ENCODE peak calls at places on chromosome 19, in eight cellular contexts. One of them, this sample, is unnamed.

GRCh38 chr19:55370305-55370988 is at the start of gene IL11:
- DNase-seq in stimulated activated CD4-positive, alpha-beta T cell treated with anti-CD3 and anti-CD28 coated beads, Interleukin-1b, Interleukin-23, amount 100 ng/mL, for 1 hour: no peak
- DNase-seq in midbrain: no peak
- DNase-seq in H7: no peak
- DNase-seq in anterior cingulate cortex: no peak
- DNase-seq in LoVo: no peak
- DNase-seq in AG08396: peak; percentile 89
- DNase-seq in cardiac muscle cell: no peak
- DNase-seq in this sample: no peak

GRCh38 chr19:55471266-55471665 is 5.2 kb upstream of the ZNF628 start:
- DNase-seq in anterior cingulate cortex: no peak
- DNase-seq in stimulated activated CD4-positive, alpha-beta T cell treated with anti-CD3 and anti-CD28 coated beads, Interleukin-1b, Interleukin-23, amount 100 ng/mL, for 1 hour: no peak
- DNase-seq in H7: no peak
- DNase-seq in midbrain: no peak
- DNase-seq in cardiac muscle cell: no peak
- DNase-seq in LoVo: peak; percentile 54
- DNase-seq in AG08396: no peak
- DNase-seq in this sample: no peak

GRCh38 chr19:51250786-51251452 is at the start of gene SIGLECL1:
- DNase-seq in stimulated activated CD4-positive, alpha-beta T cell treated with anti-CD3 and anti-CD28 coated beads, Interleukin-1b, Interleukin-23, amount 100 ng/mL, for 1 hour: no peak
- DNase-seq in midbrain: no peak
- DNase-seq in anterior cingulate cortex: no peak
- DNase-seq in LoVo: no peak
- DNase-seq in H7: peak; percentile 44
- DNase-seq in cardiac muscle cell: no peak
- DNase-seq in AG08396: no peak
- DNase-seq in this sample: no peak

GRCh38 chr19:20840371-20840770 is 64.3 kb downstream of the ZNF66 start:
- DNase-seq in H7: no peak
- DNase-seq in anterior cingulate cortex: no peak
- DNase-seq in AG08396: no peak
- DNase-seq in cardiac muscle cell: no peak
- DNase-seq in LoVo: peak; percentile 10
- DNase-seq in midbrain: no peak
- DNase-seq in stimulated activated CD4-positive, alpha-beta T cell treated with anti-CD3 and anti-CD28 coated beads, Interleukin-1b, Interleukin-23, amount 100 ng/mL, for 1 hour: no peak
- DNase-seq in this sample: no peak

GRCh38 chr19:10295305-10295846 is 5.6 kb downstream of the ICAM5 start:
- DNase-seq in LoVo: no peak
- DNase-seq in anterior cingulate cortex: no peak
- DNase-seq in H7: peak; percentile 90
- DNase-seq in AG08396: no peak
- DNase-seq in stimulated activated CD4-positive, alpha-beta T cell treated with anti-CD3 and anti-CD28 coated beads, Interleukin-1b, Interleukin-23, amount 100 ng/mL, for 1 hour: peak; percentile 52
- DNase-seq in midbrain: no peak
- DNase-seq in cardiac muscle cell: peak; percentile 47
- DNase-seq in this sample: no peak

GRCh38 chr19:11848200-11848593 is 329 bp upstream of the ZNF439 start:
- DNase-seq in AG08396: no peak
- DNase-seq in anterior cingulate cortex: no peak
- DNase-seq in cardiac muscle cell: no peak
- DNase-seq in H7: peak; percentile 6
- DNase-seq in stimulated activated CD4-positive, alpha-beta T cell treated with anti-CD3 and anti-CD28 coated beads, Interleukin-1b, Interleukin-23, amount 100 ng/mL, for 1 hour: no peak
- DNase-seq in LoVo: no peak
- DNase-seq in midbrain: no peak
- DNase-seq in this sample: no peak

GRCh38 chr19:11921852-11922495 is 2.9 kb upstream of the ZNF700 start:
- DNase-seq in AG08396: no peak
- DNase-seq in cardiac muscle cell: peak; percentile 74
- DNase-seq in H7: no peak
- DNase-seq in stimulated activated CD4-positive, alpha-beta T cell treated with anti-CD3 and anti-CD28 coated beads, Interleukin-1b, Interleukin-23, amount 100 ng/mL, for 1 hour: no peak
- DNase-seq in LoVo: no peak
- DNase-seq in anterior cingulate cortex: no peak
- DNase-seq in midbrain: no peak
- DNase-seq in this sample: no peak

GRCh38 chr19:38868551-38868950 is 9.5 kb downstream of the RINL start:
- DNase-seq in midbrain: no peak
- DNase-seq in cardiac muscle cell: no peak
- DNase-seq in stimulated activated CD4-positive, alpha-beta T cell treated with anti-CD3 and anti-CD28 coated beads, Interleukin-1b, Interleukin-23, amount 100 ng/mL, for 1 hour: no peak
- DNase-seq in LoVo: no peak
- DNase-seq in H7: no peak
- DNase-seq in anterior cingulate cortex: no peak
- DNase-seq in AG08396: no peak
- DNase-seq in this sample: no peak

GRCh38 chr19:42113641-42114348 is 18.5 kb downstream of the POU2F2 start:
- DNase-seq in AG08396: peak; percentile 92
- DNase-seq in H7: peak; percentile 74
- DNase-seq in anterior cingulate cortex: no peak
- DNase-seq in cardiac muscle cell: no peak
- DNase-seq in midbrain: no peak
- DNase-seq in LoVo: no peak
- DNase-seq in stimulated activated CD4-positive, alpha-beta T cell treated with anti-CD3 and anti-CD28 coated beads, Interleukin-1b, Interleukin-23, amount 100 ng/mL, for 1 hour: no peak
- DNase-seq in this sample: peak; percentile 25

GRCh38 chr19:48896191-48896720 is 2.3 kb downstream of the TULP2 start:
- DNase-seq in H7: peak; percentile 98
- DNase-seq in cardiac muscle cell: peak; percentile 79
- DNase-seq in stimulated activated CD4-positive, alpha-beta T cell treated with anti-CD3 and anti-CD28 coated beads, Interleukin-1b, Interleukin-23, amount 100 ng/mL, for 1 hour: no peak
- DNase-seq in midbrain: no peak
- DNase-seq in AG08396: no peak
- DNase-seq in LoVo: no peak
- DNase-seq in anterior cingulate cortex: peak; percentile 59
- DNase-seq in this sample: peak; percentile 62

GRCh38 chr19:36488816-36489138 is 584 bp downstream of the ZNF566 start:
- DNase-seq in LoVo: no peak
- DNase-seq in AG08396: no peak
- DNase-seq in midbrain: no peak
- DNase-seq in stimulated activated CD4-positive, alpha-beta T cell treated with anti-CD3 and anti-CD28 coated beads, Interleukin-1b, Interleukin-23, amount 100 ng/mL, for 1 hour: no peak
- DNase-seq in cardiac muscle cell: peak; percentile 14
- DNase-seq in H7: no peak
- DNase-seq in anterior cingulate cortex: peak; percentile 23
- DNase-seq in this sample: no peak

GRCh38 chr19:35805518-35806102 is 7.0 kb downstream of the PRODH2 start:
- DNase-seq in H7: peak; percentile 20
- DNase-seq in midbrain: no peak
- DNase-seq in AG08396: no peak
- DNase-seq in cardiac muscle cell: no peak
- DNase-seq in anterior cingulate cortex: no peak
- DNase-seq in stimulated activated CD4-positive, alpha-beta T cell treated with anti-CD3 and anti-CD28 coated beads, Interleukin-1b, Interleukin-23, amount 100 ng/mL, for 1 hour: no peak
- DNase-seq in LoVo: no peak
- DNase-seq in this sample: no peak

GRCh38 chr19:44345969-44346368 is 10.5 kb downstream of the ZNF112 start:
- DNase-seq in H7: no peak
- DNase-seq in LoVo: no peak
- DNase-seq in stimulated activated CD4-positive, alpha-beta T cell treated with anti-CD3 and anti-CD28 coated beads, Interleukin-1b, Interleukin-23, amount 100 ng/mL, for 1 hour: no peak
- DNase-seq in cardiac muscle cell: no peak
- DNase-seq in midbrain: peak; percentile 52
- DNase-seq in anterior cingulate cortex: peak; percentile 4
- DNase-seq in AG08396: no peak
- DNase-seq in this sample: peak; percentile 89

GRCh38 chr19:4444765-4445741 is 12.5 kb downstream of the UBXN6 start:
- DNase-seq in anterior cingulate cortex: no peak
- DNase-seq in LoVo: peak; percentile 21
- DNase-seq in cardiac muscle cell: no peak
- DNase-seq in AG08396: no peak
- DNase-seq in stimulated activated CD4-positive, alpha-beta T cell treated with anti-CD3 and anti-CD28 coated beads, Interleukin-1b, Interleukin-23, amount 100 ng/mL, for 1 hour: no peak
- DNase-seq in H7: peak; percentile 61
- DNase-seq in midbrain: no peak
- DNase-seq in this sample: no peak

GRCh38 chr19:50362656-50363424 is 2.6 kb downstream of the NAPSA start:
- DNase-seq in H7: no peak
- DNase-seq in LoVo: no peak
- DNase-seq in stimulated activated CD4-positive, alpha-beta T cell treated with anti-CD3 and anti-CD28 coated beads, Interleukin-1b, Interleukin-23, amount 100 ng/mL, for 1 hour: no peak
- DNase-seq in anterior cingulate cortex: no peak
- DNase-seq in AG08396: no peak
- DNase-seq in midbrain: no peak
- DNase-seq in cardiac muscle cell: peak; percentile 63
- DNase-seq in this sample: no peak

GRCh38 chr19:49413348-49413747 is 9.9 kb downstream of the PTH2 start:
- DNase-seq in H7: no peak
- DNase-seq in AG08396: no peak
- DNase-seq in anterior cingulate cortex: no peak
- DNase-seq in midbrain: no peak
- DNase-seq in cardiac muscle cell: no peak
- DNase-seq in stimulated activated CD4-positive, alpha-beta T cell treated with anti-CD3 and anti-CD28 coated beads, Interleukin-1b, Interleukin-23, amount 100 ng/mL, for 1 hour: no peak
- DNase-seq in LoVo: no peak
- DNase-seq in this sample: no peak

GRCh38 chr19:55372316-55373081 is 2.2 kb upstream of the IL11 start:
- DNase-seq in midbrain: no peak
- DNase-seq in stimulated activated CD4-positive, alpha-beta T cell treated with anti-CD3 and anti-CD28 coated beads, Interleukin-1b, Interleukin-23, amount 100 ng/mL, for 1 hour: no peak
- DNase-seq in anterior cingulate cortex: no peak
- DNase-seq in H7: peak; percentile 73
- DNase-seq in AG08396: no peak
- DNase-seq in cardiac muscle cell: no peak
- DNase-seq in LoVo: no peak
- DNase-seq in this sample: no peak

GRCh38 chr19:52664461-52664860 is 26.3 kb upstream of the ZNF83 start:
- DNase-seq in cardiac muscle cell: no peak
- DNase-seq in midbrain: no peak
- DNase-seq in anterior cingulate cortex: no peak
- DNase-seq in LoVo: peak; percentile 38
- DNase-seq in AG08396: no peak
- DNase-seq in stimulated activated CD4-positive, alpha-beta T cell treated with anti-CD3 and anti-CD28 coated beads, Interleukin-1b, Interleukin-23, amount 100 ng/mL, for 1 hour: no peak
- DNase-seq in H7: peak; percentile 64
- DNase-seq in this sample: peak; percentile 12

GRCh38 chr19:23409392-23410048 is 14.2 kb upstream of the ZNF91 start:
- DNase-seq in midbrain: no peak
- DNase-seq in anterior cingulate cortex: no peak
- DNase-seq in AG08396: no peak
- DNase-seq in LoVo: no peak
- DNase-seq in H7: peak; percentile 11
- DNase-seq in stimulated activated CD4-positive, alpha-beta T cell treated with anti-CD3 and anti-CD28 coated beads, Interleukin-1b, Interleukin-23, amount 100 ng/mL, for 1 hour: no peak
- DNase-seq in cardiac muscle cell: no peak
- DNase-seq in this sample: peak; percentile 91

GRCh38 chr19:29378126-29378525 is 147.7 kb upstream of the VSTM2B start:
- DNase-seq in anterior cingulate cortex: no peak
- DNase-seq in H7: peak; percentile 10
- DNase-seq in LoVo: no peak
- DNase-seq in AG08396: no peak
- DNase-seq in stimulated activated CD4-positive, alpha-beta T cell treated with anti-CD3 and anti-CD28 coated beads, Interleukin-1b, Interleukin-23, amount 100 ng/mL, for 1 hour: no peak
- DNase-seq in cardiac muscle cell: no peak
- DNase-seq in midbrain: no peak
- DNase-seq in this sample: no peak

GRCh38 chr19:7783991-7784421 is 21.0 kb downstream of the CLEC4M start:
- DNase-seq in midbrain: no peak
- DNase-seq in H7: no peak
- DNase-seq in cardiac muscle cell: no peak
- DNase-seq in anterior cingulate cortex: no peak
- DNase-seq in LoVo: peak; percentile 43
- DNase-seq in AG08396: peak; percentile 56
- DNase-seq in stimulated activated CD4-positive, alpha-beta T cell treated with anti-CD3 and anti-CD28 coated beads, Interleukin-1b, Interleukin-23, amount 100 ng/mL, for 1 hour: no peak
- DNase-seq in this sample: peak; percentile 69

GRCh38 chr19:45637890-45638667 is 1.1 kb downstream of the EML2 start:
- DNase-seq in anterior cingulate cortex: no peak
- DNase-seq in midbrain: no peak
- DNase-seq in AG08396: peak; percentile 69
- DNase-seq in LoVo: peak; percentile 44
- DNase-seq in cardiac muscle cell: no peak
- DNase-seq in H7: peak; percentile 55
- DNase-seq in stimulated activated CD4-positive, alpha-beta T cell treated with anti-CD3 and anti-CD28 coated beads, Interleukin-1b, Interleukin-23, amount 100 ng/mL, for 1 hour: no peak
- DNase-seq in this sample: peak; percentile 27

GRCh38 chr19:10010247-10010691 is at the start of gene COL5A3:
- DNase-seq in stimulated activated CD4-positive, alpha-beta T cell treated with anti-CD3 and anti-CD28 coated beads, Interleukin-1b, Interleukin-23, amount 100 ng/mL, for 1 hour: no peak
- DNase-seq in AG08396: peak; percentile 89
- DNase-seq in cardiac muscle cell: no peak
- DNase-seq in anterior cingulate cortex: no peak
- DNase-seq in midbrain: no peak
- DNase-seq in H7: peak; percentile 93
- DNase-seq in LoVo: no peak
- DNase-seq in this sample: no peak

GRCh38 chr19:45595814-45596213 is 6.2 kb downstream of the GPR4 start:
- DNase-seq in AG08396: peak; percentile 17
- DNase-seq in LoVo: no peak
- DNase-seq in stimulated activated CD4-positive, alpha-beta T cell treated with anti-CD3 and anti-CD28 coated beads, Interleukin-1b, Interleukin-23, amount 100 ng/mL, for 1 hour: no peak
- DNase-seq in midbrain: no peak
- DNase-seq in anterior cingulate cortex: no peak
- DNase-seq in cardiac muscle cell: no peak
- DNase-seq in H7: no peak
- DNase-seq in this sample: no peak

GRCh38 chr19:46579286-46579944 is 21.7 kb upstream of the CALM3 start:
- DNase-seq in LoVo: no peak
- DNase-seq in midbrain: peak; percentile 48
- DNase-seq in stimulated activated CD4-positive, alpha-beta T cell treated with anti-CD3 and anti-CD28 coated beads, Interleukin-1b, Interleukin-23, amount 100 ng/mL, for 1 hour: no peak
- DNase-seq in AG08396: no peak
- DNase-seq in anterior cingulate cortex: peak; percentile 8
- DNase-seq in cardiac muscle cell: peak; percentile 9
- DNase-seq in H7: peak; percentile 81
- DNase-seq in this sample: peak; percentile 74

GRCh38 chr19:35208121-35208520 is 20.4 kb downstream of the FAM187B start:
- DNase-seq in H7: no peak
- DNase-seq in stimulated activated CD4-positive, alpha-beta T cell treated with anti-CD3 and anti-CD28 coated beads, Interleukin-1b, Interleukin-23, amount 100 ng/mL, for 1 hour: no peak
- DNase-seq in LoVo: no peak
- DNase-seq in cardiac muscle cell: no peak
- DNase-seq in anterior cingulate cortex: no peak
- DNase-seq in AG08396: no peak
- DNase-seq in midbrain: no peak
- DNase-seq in this sample: no peak

This sample was measured in cerebellar cortex.